ENCODE peak calls at places on chromosomes 5 and 9, in eight cellular contexts. One of them, this sample, is unnamed.

GRCh38 chr5:126594676-126595485 is at the start of gene ALDH7A1:
- DNase-seq in SK-N-SH: peak
- DNase-seq in aorta: peak
- DNase-seq in CD8-positive, alpha-beta memory T cell: no peak
- DNase-seq in adrenal gland: peak
- DNase-seq in DND-41: no peak
- DNase-seq in HL-60: no peak
- DNase-seq in IMR-90: no peak
- DNase-seq in this sample: peak

GRCh38 chr9:99809586-99810357 is 11.9 kb upstream of the NR4A3 start:
- DNase-seq in SK-N-SH: no peak
- DNase-seq in aorta: no peak
- DNase-seq in CD8-positive, alpha-beta memory T cell: no peak
- DNase-seq in adrenal gland: no peak
- DNase-seq in DND-41: no peak
- DNase-seq in HL-60: no peak
- DNase-seq in IMR-90: no peak
- DNase-seq in this sample: no peak

GRCh38 chr5:69030663-69031062 is 63.2 kb upstream of the SLC30A5 start:
- DNase-seq in SK-N-SH: peak
- DNase-seq in aorta: no peak
- DNase-seq in CD8-positive, alpha-beta memory T cell: no peak
- DNase-seq in adrenal gland: no peak
- DNase-seq in DND-41: no peak
- DNase-seq in HL-60: no peak
- DNase-seq in IMR-90: peak
- DNase-seq in this sample: no peak

GRCh38 chr5:139806726-139807646 is 11.4 kb downstream of the PSD2 start:
- DNase-seq in SK-N-SH: no peak
- DNase-seq in aorta: peak
- DNase-seq in CD8-positive, alpha-beta memory T cell: peak
- DNase-seq in adrenal gland: no peak
- DNase-seq in DND-41: no peak
- DNase-seq in HL-60: no peak
- DNase-seq in IMR-90: no peak
- DNase-seq in this sample: no peak

GRCh38 chr5:116543501-116543900 is 31.1 kb downstream of the SEMA6A start:
- DNase-seq in SK-N-SH: no peak
- DNase-seq in aorta: no peak
- DNase-seq in CD8-positive, alpha-beta memory T cell: no peak
- DNase-seq in adrenal gland: no peak
- DNase-seq in DND-41: no peak
- DNase-seq in HL-60: no peak
- DNase-seq in IMR-90: no peak
- DNase-seq in this sample: no peak

GRCh38 chr5:89396262-89396975 is 513.4 kb upstream of the MEF2C start:
- DNase-seq in SK-N-SH: no peak
- DNase-seq in aorta: no peak
- DNase-seq in CD8-positive, alpha-beta memory T cell: no peak
- DNase-seq in adrenal gland: peak
- DNase-seq in DND-41: no peak
- DNase-seq in HL-60: no peak
- DNase-seq in IMR-90: peak
- DNase-seq in this sample: no peak

GRCh38 chr5:171705036-171705435 is 80.6 kb upstream of the SMIM23 start:
- DNase-seq in SK-N-SH: no peak
- DNase-seq in aorta: no peak
- DNase-seq in CD8-positive, alpha-beta memory T cell: no peak
- DNase-seq in adrenal gland: no peak
- DNase-seq in DND-41: no peak
- DNase-seq in HL-60: no peak
- DNase-seq in IMR-90: no peak
- DNase-seq in this sample: no peak

GRCh38 chr9:98148486-98148885 is 29.5 kb upstream of the TRIM14 start:
- DNase-seq in SK-N-SH: no peak
- DNase-seq in aorta: no peak
- DNase-seq in CD8-positive, alpha-beta memory T cell: no peak
- DNase-seq in adrenal gland: no peak
- DNase-seq in DND-41: no peak
- DNase-seq in HL-60: no peak
- DNase-seq in IMR-90: no peak
- DNase-seq in this sample: no peak

GRCh38 chr5:17248999-17249634 is 31.7 kb downstream of the BASP1 start:
- DNase-seq in SK-N-SH: no peak
- DNase-seq in aorta: no peak
- DNase-seq in CD8-positive, alpha-beta memory T cell: no peak
- DNase-seq in adrenal gland: peak
- DNase-seq in DND-41: no peak
- DNase-seq in HL-60: no peak
- DNase-seq in IMR-90: peak
- DNase-seq in this sample: peak

DNA sequence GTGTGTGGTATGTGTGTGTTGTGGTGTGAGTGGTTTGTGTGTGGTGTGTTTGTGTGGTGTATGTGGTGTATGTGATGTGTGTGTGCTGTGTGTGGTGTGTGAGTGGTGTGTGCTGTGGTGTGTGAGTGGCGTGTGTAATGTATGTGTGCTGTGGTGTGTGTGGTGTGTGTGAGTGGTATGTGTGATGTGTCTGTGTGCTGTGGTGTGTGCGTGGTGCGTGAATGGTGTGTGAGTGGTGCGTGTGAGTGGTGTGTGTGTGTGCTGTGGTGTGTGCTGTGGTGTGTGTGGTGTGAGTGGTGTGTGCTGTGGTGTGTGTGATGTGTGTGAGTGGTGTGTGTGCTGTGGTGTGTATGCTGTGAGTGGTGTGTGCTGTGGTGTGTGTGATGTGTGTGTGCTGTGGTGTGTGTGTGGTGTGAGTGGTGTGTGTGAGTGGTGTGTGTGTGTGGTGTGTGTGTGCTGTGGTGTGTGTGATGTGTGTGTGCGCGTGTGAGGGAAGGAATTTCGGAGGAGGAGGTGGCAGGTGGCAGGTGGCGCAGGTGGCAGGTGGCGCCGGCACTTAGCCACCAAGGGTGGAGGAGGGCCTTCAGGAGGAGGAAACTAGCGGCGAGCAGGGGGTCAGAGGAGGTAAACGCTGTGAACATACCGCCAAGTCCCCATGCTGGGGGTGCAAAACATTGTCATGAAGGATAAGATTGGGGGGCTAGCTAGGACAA is 191.8 kb downstream of the MELK start:
- DNase-seq in SK-N-SH: no peak
- DNase-seq in aorta: peak
- DNase-seq in CD8-positive, alpha-beta memory T cell: no peak
- DNase-seq in adrenal gland: no peak
- DNase-seq in DND-41: no peak
- DNase-seq in HL-60: no peak
- DNase-seq in IMR-90: no peak
- DNase-seq in this sample: no peak
- H3K27ac ChIP-seq in SK-N-SH: no peak
- H3K27ac ChIP-seq in aorta: no peak
- H3K27ac ChIP-seq in CD8-positive, alpha-beta memory T cell: no peak
- H3K27ac ChIP-seq in adrenal gland: no peak
- H3K27ac ChIP-seq in DND-41: no peak
- H3K27ac ChIP-seq in HL-60: no peak
- H3K27ac ChIP-seq in IMR-90: no peak
- H3K27ac ChIP-seq in this sample: no peak

DNA sequence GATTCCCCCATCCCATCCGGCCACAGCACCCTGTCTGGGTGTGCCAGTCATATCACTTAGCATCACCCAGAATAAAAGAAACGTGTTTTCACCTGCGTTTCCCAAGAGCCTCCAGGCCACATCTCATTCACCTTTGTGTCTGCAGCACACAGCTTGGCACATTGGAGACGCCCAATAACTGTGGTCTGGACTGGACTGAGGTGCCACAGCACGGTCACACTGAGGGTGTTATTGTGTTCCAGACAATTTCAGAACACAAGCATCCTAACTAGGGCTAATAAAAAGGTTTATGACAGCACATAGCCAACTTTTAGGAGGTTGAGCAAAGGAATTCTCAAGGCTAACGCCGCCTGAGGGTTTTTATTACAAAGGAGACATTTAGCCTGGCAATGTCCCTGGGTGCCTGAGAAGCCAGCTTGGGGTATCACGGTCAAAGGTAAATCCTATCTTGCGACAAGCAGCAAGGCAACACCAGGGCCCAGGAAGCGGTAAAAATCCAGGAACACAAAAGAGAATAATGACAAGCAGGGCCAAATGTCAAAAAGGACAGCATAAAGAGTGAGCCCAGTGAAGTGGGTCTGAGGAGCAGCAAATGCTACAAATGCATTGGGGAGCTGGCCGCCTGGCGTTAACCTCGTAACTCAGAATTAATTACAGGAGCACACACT is 3.4 kb downstream of the EPB41L4B start:
- DNase-seq in SK-N-SH: peak
- DNase-seq in aorta: no peak
- DNase-seq in CD8-positive, alpha-beta memory T cell: no peak
- DNase-seq in adrenal gland: no peak
- DNase-seq in DND-41: no peak
- DNase-seq in HL-60: no peak
- DNase-seq in IMR-90: no peak
- DNase-seq in this sample: no peak
- H3K4me3 ChIP-seq in SK-N-SH: no peak
- H3K4me3 ChIP-seq in aorta: no peak
- H3K4me3 ChIP-seq in CD8-positive, alpha-beta memory T cell: no peak
- H3K4me3 ChIP-seq in adrenal gland: no peak
- H3K4me3 ChIP-seq in DND-41: no peak
- H3K4me3 ChIP-seq in HL-60: no peak
- H3K4me3 ChIP-seq in IMR-90: no peak
- H3K4me3 ChIP-seq in this sample: no peak

GRCh38 chr5:42806701-42807262 is 4.9 kb downstream of the SELENOP start:
- DNase-seq in SK-N-SH: no peak
- DNase-seq in aorta: no peak
- DNase-seq in CD8-positive, alpha-beta memory T cell: no peak
- DNase-seq in adrenal gland: no peak
- DNase-seq in DND-41: no peak
- DNase-seq in HL-60: no peak
- DNase-seq in IMR-90: no peak
- DNase-seq in this sample: no peak
- H3K27ac ChIP-seq in SK-N-SH: no peak
- H3K27ac ChIP-seq in aorta: no peak
- H3K27ac ChIP-seq in CD8-positive, alpha-beta memory T cell: no peak
- H3K27ac ChIP-seq in adrenal gland: no peak
- H3K27ac ChIP-seq in DND-41: no peak
- H3K27ac ChIP-seq in HL-60: no peak
- H3K27ac ChIP-seq in IMR-90: no peak
- H3K27ac ChIP-seq in this sample: no peak

DNA sequence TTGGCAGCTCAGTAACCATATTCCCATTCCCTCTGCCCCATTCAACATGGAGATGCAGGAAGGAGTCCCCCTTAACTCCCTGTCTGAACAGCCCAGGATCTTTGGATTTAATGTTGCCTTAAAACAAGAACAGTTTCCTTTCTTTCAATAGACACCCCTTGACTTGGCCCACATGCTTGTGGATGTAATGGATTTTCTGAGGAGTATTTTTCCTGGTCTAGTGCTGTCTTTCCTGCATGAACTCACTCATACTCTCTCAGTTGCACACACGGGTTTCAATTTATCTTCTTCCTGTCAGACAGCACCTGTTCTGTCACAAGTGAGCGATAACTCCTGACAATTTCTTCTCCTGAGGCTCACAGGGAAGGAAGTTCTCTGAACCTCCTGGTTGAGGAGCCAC is 85.0 kb downstream of the ACER2 start:
- DNase-seq in SK-N-SH: no peak
- DNase-seq in aorta: no peak
- DNase-seq in CD8-positive, alpha-beta memory T cell: no peak
- DNase-seq in adrenal gland: no peak
- DNase-seq in DND-41: no peak
- DNase-seq in HL-60: no peak
- DNase-seq in IMR-90: no peak
- DNase-seq in this sample: no peak
- H3K4me3 ChIP-seq in SK-N-SH: peak
- H3K4me3 ChIP-seq in aorta: no peak
- H3K4me3 ChIP-seq in CD8-positive, alpha-beta memory T cell: no peak
- H3K4me3 ChIP-seq in adrenal gland: no peak
- H3K4me3 ChIP-seq in DND-41: no peak
- H3K4me3 ChIP-seq in HL-60: no peak
- H3K4me3 ChIP-seq in IMR-90: no peak
- H3K4me3 ChIP-seq in this sample: peak

GRCh38 chr9:970310-971002 is 6.0 kb upstream of the DMRT3 start:
- DNase-seq in SK-N-SH: no peak
- DNase-seq in aorta: no peak
- DNase-seq in CD8-positive, alpha-beta memory T cell: no peak
- DNase-seq in adrenal gland: no peak
- DNase-seq in DND-41: no peak
- DNase-seq in HL-60: no peak
- DNase-seq in IMR-90: no peak
- DNase-seq in this sample: no peak

GRCh38 chr9:973295-973842 is 3.1 kb upstream of the DMRT3 start:
- DNase-seq in SK-N-SH: no peak
- DNase-seq in aorta: no peak
- DNase-seq in CD8-positive, alpha-beta memory T cell: no peak
- DNase-seq in adrenal gland: no peak
- DNase-seq in DND-41: no peak
- DNase-seq in HL-60: no peak
- DNase-seq in IMR-90: no peak
- DNase-seq in this sample: no peak

GRCh38 chr9:974064-974992 is 2.1 kb upstream of the DMRT3 start:
- DNase-seq in SK-N-SH: no peak
- DNase-seq in aorta: no peak
- DNase-seq in CD8-positive, alpha-beta memory T cell: no peak
- DNase-seq in adrenal gland: no peak
- DNase-seq in DND-41: no peak
- DNase-seq in HL-60: no peak
- DNase-seq in IMR-90: no peak
- DNase-seq in this sample: no peak

GRCh38 chr9:971901-972511 is 4.4 kb upstream of the DMRT3 start:
- DNase-seq in SK-N-SH: peak
- DNase-seq in aorta: no peak
- DNase-seq in CD8-positive, alpha-beta memory T cell: no peak
- DNase-seq in adrenal gland: no peak
- DNase-seq in DND-41: no peak
- DNase-seq in HL-60: no peak
- DNase-seq in IMR-90: no peak
- DNase-seq in this sample: no peak

DNA sequence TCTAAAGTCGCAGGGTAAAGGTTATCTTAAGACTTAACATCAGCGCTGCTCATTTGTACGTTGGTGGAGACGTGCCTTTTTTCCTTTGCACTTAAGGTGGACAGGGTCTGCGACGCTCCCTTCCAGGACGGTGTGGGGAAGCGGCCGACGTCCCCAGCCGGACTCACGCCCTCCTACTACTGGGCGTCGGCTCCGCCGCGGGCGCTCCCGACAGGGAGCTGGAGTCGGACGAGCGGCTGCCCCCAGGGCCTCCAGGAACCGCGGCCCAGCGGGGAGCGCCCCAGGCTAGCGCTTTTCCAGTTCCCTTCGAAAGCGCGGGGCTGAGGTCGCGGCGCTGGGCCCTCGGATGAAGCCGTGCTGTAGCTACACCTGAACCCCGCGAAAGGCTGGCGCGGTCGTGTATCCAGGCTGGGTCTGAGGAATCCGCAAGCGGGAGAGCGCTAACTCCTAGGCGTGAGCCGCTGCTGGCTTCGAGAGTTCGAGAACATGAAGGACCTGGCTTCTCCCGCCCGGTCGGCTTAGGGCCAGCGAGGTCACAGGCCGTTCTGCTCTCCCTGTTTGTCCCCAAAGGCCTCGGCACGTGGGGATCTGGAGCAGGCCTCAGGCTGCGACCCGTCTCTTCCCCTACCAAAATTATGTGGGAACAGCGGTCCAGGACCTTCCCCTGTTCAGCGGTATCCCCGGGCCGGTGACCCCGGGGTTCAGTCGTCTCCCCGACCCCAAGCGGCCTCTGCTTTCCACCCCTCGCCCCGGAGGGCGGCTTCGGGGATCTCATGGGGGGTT is 3.8 kb upstream of the DMRT3 start:
- DNase-seq in SK-N-SH: peak
- DNase-seq in aorta: no peak
- DNase-seq in CD8-positive, alpha-beta memory T cell: no peak
- DNase-seq in adrenal gland: no peak
- DNase-seq in DND-41: no peak
- DNase-seq in HL-60: no peak
- DNase-seq in IMR-90: no peak
- DNase-seq in this sample: no peak
- H3K27ac ChIP-seq in SK-N-SH: no peak
- H3K27ac ChIP-seq in aorta: no peak
- H3K27ac ChIP-seq in CD8-positive, alpha-beta memory T cell: no peak
- H3K27ac ChIP-seq in adrenal gland: no peak
- H3K27ac ChIP-seq in DND-41: no peak
- H3K27ac ChIP-seq in HL-60: no peak
- H3K27ac ChIP-seq in IMR-90: no peak
- H3K27ac ChIP-seq in this sample: no peak